ENCODE peak calls at places on chromosomes 7 and 10, in four cellular contexts. P is K562, I is GM12878, Z is HepG2. D is an unnamed sample.

GRCh38 chr10:60905580-60905979 is 38.4 kb downstream of the RHOBTB1 start:
- DNase-seq in Z (no peak), P (no peak), I (no peak), D (no peak)

GRCh38 chr10:110212119-110213006 is 5.0 kb downstream of the MXI1 start:
- DNase-seq in I (no peak), P (peak), Z (no peak), D (no peak)

GRCh38 chr7:79337722-79338121 is 115.7 kb downstream of the MAGI2 start:
- DNase-seq in Z (no peak), I (no peak), P (no peak), D (no peak)

GRCh38 chr7:964401-965231 is 10.1 kb upstream of the ADAP1 start:
- DNase-seq in I (no peak), Z (peak), P (peak), D (no peak)

GRCh38 chr10:70300461-70300860 is 16.7 kb upstream of the NPFFR1 start:
- DNase-seq in I (no peak), P (no peak), Z (no peak), D (no peak)

GRCh38 chr7:151172273-151173141 is 5.0 kb upstream of the GBX1 start:
- DNase-seq in Z (peak), I (no peak), P (peak), D (peak)

GRCh38 chr10:71970331-71970730 is 6.1 kb downstream of the CHST3 start:
- DNase-seq in P (peak), I (no peak), Z (no peak), D (peak)

GRCh38 chr10:29438271-29438670 is 149.4 kb downstream of the LYZL1 start:
- DNase-seq in Z (no peak), P (no peak), I (no peak), D (no peak)

GRCh38 chr7:155987681-155988080 is 175.4 kb upstream of the SHH start:
- DNase-seq in Z (no peak), I (no peak), P (no peak), D (no peak)

GRCh38 chr10:32983333-32983909 is 25.4 kb upstream of the ITGB1 start:
- DNase-seq in Z (peak), P (no peak), I (no peak), D (peak)

GRCh38 chr10:4246881-4247358 is 461.9 kb upstream of the KLF6 start:
- DNase-seq in I (no peak), P (no peak), Z (no peak), D (no peak)

GRCh38 chr7:27740449-27741086 is 606 bp downstream of the TAX1BP1 start:
- DNase-seq in I (peak), Z (peak), P (peak), D (peak)

GRCh38 chr7:74372060-74372408 is 81.7 kb upstream of the GTF2IRD1 start:
- DNase-seq in Z (no peak), P (no peak), I (no peak), D (no peak)

GRCh38 chr7:79182283-79182682 is 271.2 kb downstream of the MAGI2 start:
- DNase-seq in Z (no peak), I (no peak), P (no peak), D (no peak)

GRCh38 chr7:117283371-117283770 is 39.5 kb downstream of the WNT2 start:
- DNase-seq in I (no peak), Z (no peak), P (no peak), D (no peak)

GRCh38 chr10:92290076-92290836 is 622 bp downstream of the CPEB3 start:
- DNase-seq in P (peak), I (no peak), Z (peak), D (peak)

GRCh38 chr10:92291921-92292860 is 1.2 kb downstream of the MARCHF5 start:
- DNase-seq in Z (peak), I (peak), P (peak), D (peak)

GRCh38 chr10:92291610-92291859 is 568 bp downstream of the MARCHF5 start:
- DNase-seq in I (no peak), P (no peak), Z (no peak), D (peak)

DNA sequence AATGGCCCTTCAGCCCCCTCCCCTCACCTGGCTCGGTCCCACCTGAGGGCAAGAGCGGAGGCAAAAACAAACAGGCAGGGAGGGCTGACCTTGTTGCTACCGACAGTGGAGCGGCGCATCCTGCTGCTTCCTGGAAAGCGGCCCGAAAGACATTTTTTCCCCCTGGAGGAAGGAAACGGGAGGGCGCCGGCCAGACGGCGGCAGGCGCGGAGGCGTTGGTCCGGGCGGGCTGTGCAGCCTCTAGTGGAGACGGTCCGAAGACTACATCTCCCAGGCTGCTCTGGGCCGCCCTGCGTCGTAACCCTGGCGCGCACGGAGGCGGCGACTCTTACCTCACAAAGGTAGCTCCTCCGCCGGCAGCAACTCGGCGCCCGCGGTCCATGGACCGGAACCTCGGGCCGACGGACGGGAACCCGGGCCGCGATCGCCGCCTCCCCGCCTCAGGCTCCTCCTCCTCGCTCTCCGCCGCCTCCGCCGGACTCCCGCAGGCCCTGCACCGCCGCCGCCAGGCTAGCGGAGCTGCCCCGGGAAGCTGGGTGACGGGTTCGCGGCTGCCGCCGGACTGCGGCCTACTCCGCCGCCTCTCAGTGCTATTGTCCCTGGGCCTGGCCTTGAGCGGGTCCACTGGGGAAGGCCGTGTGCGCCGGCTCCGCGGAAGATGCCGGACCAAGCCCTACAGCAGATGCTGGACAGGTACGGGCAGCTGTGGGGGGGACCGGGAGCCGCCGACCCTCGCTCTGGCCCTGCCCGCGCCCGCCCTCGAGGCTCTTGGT is at the start of the genes CPEB3 and MARCHF5:
- DNase-seq in P (peak), Z (peak), I (peak), D (peak)
- TF ChIP-seq EP300 in P (no peak), Z (no peak), I (no peak), D (no peak)

GRCh38 chr7:30142710-30143109 is 7.9 kb downstream of the MTURN start:
- DNase-seq in Z (peak), P (no peak), I (no peak), D (no peak)

GRCh38 chr7:30145521-30145920 is 10.7 kb downstream of the MTURN start:
- DNase-seq in Z (no peak), I (no peak), P (no peak), D (no peak)

GRCh38 chr7:30141405-30142045 is 6.7 kb downstream of the MTURN start:
- DNase-seq in Z (no peak), P (no peak), I (no peak), D (no peak)

GRCh38 chr7:30144659-30145321 is 10.0 kb downstream of the MTURN start:
- DNase-seq in Z (no peak), P (peak), I (no peak), D (no peak)

GRCh38 chr7:30143748-30144251 is 9.0 kb downstream of the MTURN start:
- DNase-seq in Z (no peak), I (no peak), P (peak), D (no peak)
- TF ChIP-seq MYC in Z (no peak), I (no peak), P (no peak), D (no peak)

GRCh38 chr10:77004917-77005564 is 632.6 kb downstream of the KCNMA1 start:
- DNase-seq in I (no peak), Z (peak), P (peak), D (peak)
- TF ChIP-seq CHD4 in I (no peak), Z (no peak), P (no peak), D (no peak)

DNA sequence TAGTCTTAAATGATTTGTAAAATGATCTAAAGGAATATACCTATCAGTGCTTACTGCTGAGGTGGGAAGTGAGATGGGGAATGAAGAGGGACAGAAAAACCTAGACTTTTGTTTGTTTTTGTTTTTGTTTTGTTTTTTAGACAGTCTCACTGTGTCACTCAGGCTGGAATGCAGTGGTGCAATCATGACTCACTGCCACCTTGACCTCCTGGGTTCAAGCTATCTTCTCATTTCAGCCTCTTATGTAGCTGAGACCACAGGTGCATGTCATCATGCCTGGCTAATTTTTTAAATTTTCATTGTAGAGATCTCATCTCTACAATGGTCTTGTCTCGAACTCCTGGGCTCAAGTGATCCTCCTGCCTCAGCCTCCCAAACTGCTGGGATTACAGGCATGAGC is 116.4 kb upstream of the SEM1 start:
- DNase-seq in P (no peak), I (no peak), Z (peak), D (no peak)
- TF ChIP-seq EP300 in P (no peak), I (no peak), Z (no peak), D (no peak)

GRCh38 chr7:71566991-71567390 is 435.0 kb downstream of the GALNT17 start:
- DNase-seq in P (no peak), I (no peak), Z (no peak), D (no peak)
- TF ChIP-seq MYC in P (no peak), I (no peak), Z (no peak), D (no peak)

GRCh38 chr7:98991141-98991540 is 112.8 kb downstream of the TRRAP start:
- DNase-seq in P (no peak), I (no peak), Z (no peak), D (no peak)
- TF ChIP-seq CHD4 in P (no peak), I (no peak), Z (no peak), D (no peak)

GRCh38 chr7:110909102-110909501 is 181.8 kb upstream of the LRRN3 start:
- DNase-seq in P (no peak), Z (peak), I (no peak), D (no peak)

GRCh38 chr7:110914263-110914662 is 176.7 kb upstream of the LRRN3 start:
- DNase-seq in Z (no peak), I (no peak), P (no peak), D (no peak)

GRCh38 chr7:110905773-110906566 is 185.0 kb upstream of the LRRN3 start:
- DNase-seq in I (no peak), Z (no peak), P (no peak), D (no peak)

DNA sequence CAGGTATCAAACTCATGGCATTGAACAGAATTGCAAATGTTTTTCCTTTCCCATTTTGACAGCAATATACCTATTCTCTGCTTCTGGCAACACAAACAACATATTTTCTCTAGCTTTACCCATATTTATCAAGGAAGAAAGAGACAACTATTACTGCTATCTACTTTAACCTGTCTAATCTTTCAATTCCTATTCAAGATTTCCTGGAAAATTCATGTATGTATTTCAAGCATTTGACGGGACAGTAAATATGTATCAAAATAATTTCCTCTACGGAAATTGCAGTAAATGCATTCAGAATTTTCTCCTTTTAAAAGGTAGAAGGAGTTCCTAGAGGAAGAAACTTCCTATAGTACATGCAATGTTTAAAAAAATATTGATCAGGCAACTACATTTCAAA is 179.3 kb upstream of the LRRN3 start:
- DNase-seq in I (no peak), Z (no peak), P (no peak), D (no peak)
- TF ChIP-seq EP300 in I (no peak), Z (no peak), P (no peak), D (no peak)

GRCh38 chr7:100065452-100066186 is 15.9 kb downstream of the ZNF3 start:
- DNase-seq in Z (no peak), I (no peak), P (peak), D (no peak)
- TF ChIP-seq MYC in Z (no peak), I (no peak), P (no peak), D (no peak)

GRCh38 chr7:2404714-2405119 is 1.3 kb downstream of the CHST12 start:
- DNase-seq in P (peak), I (no peak), Z (no peak), D (no peak)

GRCh38 chr7:2403014-2403717 is at the start of gene CHST12:
- DNase-seq in Z (peak), P (peak), I (peak), D (peak)

GRCh38 chr7:2405201-2405600 is 1.8 kb downstream of the CHST12 start:
- DNase-seq in P (no peak), I (no peak), Z (no peak), D (no peak)

GRCh38 chr7:2402687-2403013 is 761 bp upstream of the CHST12 start:
- DNase-seq in P (no peak), I (no peak), Z (no peak), D (no peak)

GRCh38 chr7:2403718-2404648 is 572 bp downstream of the CHST12 start:
- DNase-seq in P (peak), Z (no peak), I (no peak), D (peak)
- TF ChIP-seq CHD4 in P (no peak), Z (no peak), I (no peak), D (no peak)

DNA sequence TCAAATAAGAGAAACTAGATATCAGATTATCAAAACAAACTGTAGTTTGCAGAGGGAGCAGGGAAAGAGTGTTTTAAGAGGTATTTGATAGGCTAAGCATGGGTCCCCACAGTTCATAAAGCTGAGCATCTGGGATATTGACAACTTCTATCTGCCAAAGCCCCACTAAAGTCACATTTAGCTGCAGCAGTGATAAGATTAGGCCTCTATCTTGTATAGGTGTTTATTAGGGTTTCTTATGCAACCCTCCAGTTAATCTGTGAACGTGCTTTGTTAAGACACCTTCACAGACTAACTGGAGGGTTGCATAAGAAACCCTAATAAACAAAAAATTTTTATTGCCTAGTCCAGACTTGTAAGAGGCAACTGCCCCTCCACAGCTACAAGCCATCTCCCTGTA is 78.0 kb downstream of the CYP51A1 start:
- DNase-seq in I (no peak), Z (no peak), P (no peak), D (no peak)
- TF ChIP-seq EP300 in I (no peak), Z (no peak), P (no peak), D (no peak)

D was measured in A549.